ENCODE peak calls at places on chromosome 6, in four cellular contexts. Z is activated CD4-positive, alpha-beta T cell treated with anti-CD3 and anti-CD28 coated beads, Interleukin-2, amount 50 U/mL, for 1 hour; Q is stromal cell of bone marrow; M is ACHN. J is an unnamed sample.

GRCh38 chr6:85677243-85677956 is 34.7 kb upstream of the SYNCRIP start:
- DNase-seq in Z (no peak), Q (peak), M (no peak), J (peak)

GRCh38 chr6:106125925-106126435 is 39.8 kb downstream of the PRDM1 start:
- DNase-seq in Z (peak), Q (no peak), M (no peak), J (peak)

GRCh38 chr6:10237284-10238043 is 177.4 kb downstream of the TFAP2A start:
- DNase-seq in Z (no peak), Q (no peak), M (peak), J (peak)

GRCh38 chr6:56292505-56293181 is 45.3 kb upstream of the COL21A1 start:
- DNase-seq in Z (no peak), Q (peak), M (peak), J (peak)

GRCh38 chr6:111792241-111792640 is 81.0 kb downstream of the FYN start:
- DNase-seq in Z (no peak), Q (no peak), M (no peak), J (no peak)

GRCh38 chr6:152271681-152272464 is 365.3 kb downstream of the SYNE1 start:
- DNase-seq in Z (no peak), Q (peak), M (no peak), J (peak)

GRCh38 chr6:147131728-147132127 is 72.5 kb upstream of the STXBP5 start:
- DNase-seq in Z (no peak), Q (no peak), M (no peak), J (no peak)

GRCh38 chr6:30325873-30326445 is 768 bp upstream of the TRIM39 start:
- DNase-seq in Z (no peak), Q (no peak), M (no peak), J (no peak)

GRCh38 chr6:79421707-79422484 is 115.3 kb downstream of the LCA5 start:
- DNase-seq in Z (no peak), Q (peak), M (peak), J (peak)